ENCODE peak calls at places on chromosome 13, in ten cellular contexts. F is fibroblast of mammary gland; Z is neural crest cell; D is endothelial cell; C is AG10803; L is stimulated activated CD8-positive, alpha-beta memory T cell treated with anti-CD3 and anti-CD28 coated beads, Interleukin-4, amount 100 ng/mL, for 4 hours; O is NCI-H2081; B is breast epithelium; J is CD8-positive, alpha-beta memory T cell; S is lower leg skin. T is an unnamed sample.

GRCh38 chr13:111491659-111492058 is 171.2 kb downstream of the TEX29 start:
- DNase-seq in D (no peak), F (no peak), C (no peak), J (no peak), O (no peak), Z (no peak), B (peak; percentile 14), S (no peak), L (no peak), T (no peak)

GRCh38 chr13:34265016-34265692 is 447.2 kb downstream of the RFC3 start:
- DNase-seq in F (no peak), O (no peak), L (no peak), D (no peak), Z (no peak), S (no peak), J (no peak), C (no peak), B (no peak), T (no peak)

GRCh38 chr13:49935171-49936084 is 712 bp downstream of the SPRYD7 start:
- DNase-seq in D (peak; percentile 52), S (peak; percentile 34), L (peak; percentile 6), C (peak; percentile 61), B (peak; percentile 51), O (no peak), Z (no peak), J (peak; percentile 19), F (peak; percentile 67), T (no peak)

GRCh38 chr13:26075498-26075897 is 23.7 kb upstream of the SHISA2 start:
- DNase-seq in L (no peak), B (no peak), F (no peak), J (no peak), S (no peak), D (no peak), C (no peak), O (no peak), Z (no peak), T (no peak)

GRCh38 chr13:25420161-25420560 is 48.4 kb downstream of the ATP8A2 start:
- DNase-seq in F (no peak), B (no peak), Z (no peak), O (no peak), J (no peak), D (no peak), C (no peak), L (no peak), S (no peak), T (no peak)

GRCh38 chr13:44620057-44620456 is 43.9 kb upstream of the TSC22D1 start:
- DNase-seq in F (peak; percentile 37), J (no peak), B (no peak), C (peak; percentile 76), D (no peak), S (no peak), O (no peak), Z (no peak), L (no peak), T (no peak)

GRCh38 chr13:99004931-99005330 is 27.1 kb upstream of the DOCK9 start:
- DNase-seq in O (no peak), Z (no peak), D (no peak), B (no peak), L (no peak), J (no peak), C (no peak), S (no peak), F (no peak), T (no peak)

GRCh38 chr13:35479223-35479536 is 2.7 kb upstream of the MAB21L1 start:
- DNase-seq in L (no peak), D (peak; percentile 4), S (no peak), F (peak; percentile 46), Z (no peak), J (no peak), C (no peak), O (no peak), B (no peak), T (no peak)

GRCh38 chr13:30061217-30061616 is 210.8 kb upstream of the UBL3 start:
- DNase-seq in C (no peak), J (no peak), O (no peak), D (no peak), B (no peak), L (no peak), S (no peak), F (peak; percentile 47), Z (no peak), T (no peak)

GRCh38 chr13:48184260-48184659 is 48.7 kb upstream of the ITM2B start:
- DNase-seq in D (no peak), Z (no peak), C (no peak), J (no peak), S (no peak), O (no peak), F (no peak), L (no peak), B (no peak), T (no peak)

GRCh38 chr13:113845723-113846638 is 17.9 kb downstream of the GAS6 start:
- DNase-seq in O (no peak), S (no peak), D (no peak), F (no peak), Z (no peak), J (no peak), C (no peak), B (peak; percentile 43), L (no peak), T (no peak)

GRCh38 chr13:112333756-112334543 is 42.2 kb upstream of the SPACA7 start:
- DNase-seq in F (peak; percentile 11), O (no peak), J (no peak), B (no peak), D (no peak), S (no peak), L (no peak), C (no peak), Z (no peak), T (no peak)

GRCh38 chr13:113323869-113324268 is 26.8 kb downstream of the LAMP1 start:
- DNase-seq in S (no peak), F (no peak), C (no peak), L (no peak), O (no peak), J (no peak), B (no peak), D (no peak), Z (no peak), T (no peak)

T was measured in putamen.